ENCODE peak calls at places on chromosomes 2 and 18, in six cellular contexts. One of them, this sample, is unnamed.

GRCh38 chr2:513981-514706 is 163.1 kb downstream of the TMEM18 start:
- DNase-seq in MCF 10A: no peak
- DNase-seq in CD8-positive, alpha-beta T cell: no peak
- DNase-seq in stimulated activated CD8-positive, alpha-beta memory T cell treated with anti-CD3 and anti-CD28 coated beads, Interleukin-2, amount 100 ng/mL, for 1 hour: no peak
- DNase-seq in glomerular endothelial cell: no peak
- DNase-seq in naive thymus-derived CD8-positive, alpha-beta T cell: no peak
- DNase-seq in this sample: no peak

GRCh38 chr2:239991689-239992314 is 33.3 kb downstream of the NDUFA10 start:
- DNase-seq in MCF 10A: peak; percentile 57
- DNase-seq in CD8-positive, alpha-beta T cell: no peak
- DNase-seq in stimulated activated CD8-positive, alpha-beta memory T cell treated with anti-CD3 and anti-CD28 coated beads, Interleukin-2, amount 100 ng/mL, for 1 hour: no peak
- DNase-seq in glomerular endothelial cell: peak; percentile 39
- DNase-seq in naive thymus-derived CD8-positive, alpha-beta T cell: no peak
- DNase-seq in this sample: peak; percentile 67

GRCh38 chr2:236240228-236240990 is 23.8 kb downstream of the ASB18 start:
- DNase-seq in MCF 10A: no peak
- DNase-seq in CD8-positive, alpha-beta T cell: no peak
- DNase-seq in stimulated activated CD8-positive, alpha-beta memory T cell treated with anti-CD3 and anti-CD28 coated beads, Interleukin-2, amount 100 ng/mL, for 1 hour: no peak
- DNase-seq in glomerular endothelial cell: no peak
- DNase-seq in naive thymus-derived CD8-positive, alpha-beta T cell: no peak
- DNase-seq in this sample: no peak

GRCh38 chr18:48649231-48649630 is 110.4 kb downstream of the CTIF start:
- DNase-seq in MCF 10A: no peak
- DNase-seq in CD8-positive, alpha-beta T cell: no peak
- DNase-seq in stimulated activated CD8-positive, alpha-beta memory T cell treated with anti-CD3 and anti-CD28 coated beads, Interleukin-2, amount 100 ng/mL, for 1 hour: no peak
- DNase-seq in glomerular endothelial cell: no peak
- DNase-seq in naive thymus-derived CD8-positive, alpha-beta T cell: no peak
- DNase-seq in this sample: no peak

GRCh38 chr2:189115126-189115525 is 64.4 kb downstream of the COL5A2 start:
- DNase-seq in MCF 10A: peak; percentile 29
- DNase-seq in CD8-positive, alpha-beta T cell: no peak
- DNase-seq in stimulated activated CD8-positive, alpha-beta memory T cell treated with anti-CD3 and anti-CD28 coated beads, Interleukin-2, amount 100 ng/mL, for 1 hour: no peak
- DNase-seq in glomerular endothelial cell: no peak
- DNase-seq in naive thymus-derived CD8-positive, alpha-beta T cell: no peak
- DNase-seq in this sample: peak; percentile 4

GRCh38 chr2:60553992-60554648 is 666 bp upstream of the BCL11A start:
- DNase-seq in MCF 10A: peak; percentile 45
- DNase-seq in CD8-positive, alpha-beta T cell: no peak
- DNase-seq in stimulated activated CD8-positive, alpha-beta memory T cell treated with anti-CD3 and anti-CD28 coated beads, Interleukin-2, amount 100 ng/mL, for 1 hour: no peak
- DNase-seq in glomerular endothelial cell: no peak
- DNase-seq in naive thymus-derived CD8-positive, alpha-beta T cell: no peak
- DNase-seq in this sample: no peak

GRCh38 chr2:224104668-224105386 is 65.7 kb upstream of the SERPINE2 start:
- DNase-seq in MCF 10A: no peak
- DNase-seq in CD8-positive, alpha-beta T cell: no peak
- DNase-seq in stimulated activated CD8-positive, alpha-beta memory T cell treated with anti-CD3 and anti-CD28 coated beads, Interleukin-2, amount 100 ng/mL, for 1 hour: no peak
- DNase-seq in glomerular endothelial cell: no peak
- DNase-seq in naive thymus-derived CD8-positive, alpha-beta T cell: no peak
- DNase-seq in this sample: no peak

GRCh38 chr2:217950401-217950871 is 52.4 kb downstream of the TNS1 start:
- DNase-seq in MCF 10A: no peak
- DNase-seq in CD8-positive, alpha-beta T cell: no peak
- DNase-seq in stimulated activated CD8-positive, alpha-beta memory T cell treated with anti-CD3 and anti-CD28 coated beads, Interleukin-2, amount 100 ng/mL, for 1 hour: no peak
- DNase-seq in glomerular endothelial cell: no peak
- DNase-seq in naive thymus-derived CD8-positive, alpha-beta T cell: no peak
- DNase-seq in this sample: no peak

GRCh38 chr18:12820526-12820925 is 63.5 kb downstream of the PTPN2 start:
- DNase-seq in MCF 10A: no peak
- DNase-seq in CD8-positive, alpha-beta T cell: no peak
- DNase-seq in stimulated activated CD8-positive, alpha-beta memory T cell treated with anti-CD3 and anti-CD28 coated beads, Interleukin-2, amount 100 ng/mL, for 1 hour: no peak
- DNase-seq in glomerular endothelial cell: no peak
- DNase-seq in naive thymus-derived CD8-positive, alpha-beta T cell: no peak
- DNase-seq in this sample: no peak

GRCh38 chr2:113075030-113075429 is 7.3 kb downstream of the IL1F10 start:
- DNase-seq in MCF 10A: no peak
- DNase-seq in CD8-positive, alpha-beta T cell: no peak
- DNase-seq in stimulated activated CD8-positive, alpha-beta memory T cell treated with anti-CD3 and anti-CD28 coated beads, Interleukin-2, amount 100 ng/mL, for 1 hour: no peak
- DNase-seq in glomerular endothelial cell: no peak
- DNase-seq in naive thymus-derived CD8-positive, alpha-beta T cell: peak; percentile 29
- DNase-seq in this sample: no peak

GRCh38 chr2:134934641-134935040 is 16.0 kb downstream of the CCNT2 start:
- DNase-seq in MCF 10A: peak; percentile 0
- DNase-seq in CD8-positive, alpha-beta T cell: no peak
- DNase-seq in stimulated activated CD8-positive, alpha-beta memory T cell treated with anti-CD3 and anti-CD28 coated beads, Interleukin-2, amount 100 ng/mL, for 1 hour: no peak
- DNase-seq in glomerular endothelial cell: no peak
- DNase-seq in naive thymus-derived CD8-positive, alpha-beta T cell: no peak
- DNase-seq in this sample: no peak

GRCh38 chr2:172101707-172102158 is 967 bp downstream of the DLX2 start:
- DNase-seq in MCF 10A: no peak
- DNase-seq in CD8-positive, alpha-beta T cell: no peak
- DNase-seq in stimulated activated CD8-positive, alpha-beta memory T cell treated with anti-CD3 and anti-CD28 coated beads, Interleukin-2, amount 100 ng/mL, for 1 hour: no peak
- DNase-seq in glomerular endothelial cell: no peak
- DNase-seq in naive thymus-derived CD8-positive, alpha-beta T cell: peak; percentile 29
- DNase-seq in this sample: no peak

GRCh38 chr18:3481696-3482210 is 31.8 kb downstream of the TGIF1 start:
- DNase-seq in MCF 10A: peak; percentile 52
- DNase-seq in CD8-positive, alpha-beta T cell: no peak
- DNase-seq in stimulated activated CD8-positive, alpha-beta memory T cell treated with anti-CD3 and anti-CD28 coated beads, Interleukin-2, amount 100 ng/mL, for 1 hour: no peak
- DNase-seq in glomerular endothelial cell: no peak
- DNase-seq in naive thymus-derived CD8-positive, alpha-beta T cell: no peak
- DNase-seq in this sample: peak; percentile 11

GRCh38 chr2:72673279-72673678 is 152.6 kb downstream of the EXOC6B start:
- DNase-seq in MCF 10A: no peak
- DNase-seq in CD8-positive, alpha-beta T cell: no peak
- DNase-seq in stimulated activated CD8-positive, alpha-beta memory T cell treated with anti-CD3 and anti-CD28 coated beads, Interleukin-2, amount 100 ng/mL, for 1 hour: no peak
- DNase-seq in glomerular endothelial cell: no peak
- DNase-seq in naive thymus-derived CD8-positive, alpha-beta T cell: no peak
- DNase-seq in this sample: no peak

This sample was measured in Jurkat, Clone E6-1.